ENCODE peak calls at places on chromosome 15, in seven cellular contexts. One of them, this sample, is unnamed.

GRCh38 chr15:54149115-54149531 is 170.9 kb downstream of the UNC13C start:
- DNase-seq in GM12891: no peak
- DNase-seq in activated CD4-positive, alpha-beta T cell treated with anti-CD3 and anti-CD28 coated beads, Interleukin-2, amount 10 ng/mL, durations not matched to agents 7 days and 5 days: no peak
- DNase-seq in HFF-Myc: no peak
- DNase-seq in sciatic nerve: no peak
- DNase-seq in NCI-H1694: no peak
- DNase-seq in hippocampal formation: no peak
- DNase-seq in this sample: no peak

GRCh38 chr15:65558336-65558735 is 28.1 kb downstream of the HACD3 start:
- DNase-seq in HFF-Myc: peak
- DNase-seq in activated CD4-positive, alpha-beta T cell treated with anti-CD3 and anti-CD28 coated beads, Interleukin-2, amount 10 ng/mL, durations not matched to agents 7 days and 5 days: no peak
- DNase-seq in sciatic nerve: no peak
- DNase-seq in GM12891: no peak
- DNase-seq in hippocampal formation: no peak
- DNase-seq in NCI-H1694: no peak
- DNase-seq in this sample: no peak

GRCh38 chr15:69475769-69476358 is 23.2 kb downstream of the RPLP1 start:
- DNase-seq in NCI-H1694: peak
- DNase-seq in activated CD4-positive, alpha-beta T cell treated with anti-CD3 and anti-CD28 coated beads, Interleukin-2, amount 10 ng/mL, durations not matched to agents 7 days and 5 days: peak
- DNase-seq in hippocampal formation: peak
- DNase-seq in sciatic nerve: peak
- DNase-seq in HFF-Myc: no peak
- DNase-seq in GM12891: peak
- DNase-seq in this sample: peak

GRCh38 chr15:79090487-79091203 is at the start of gene RASGRF1:
- DNase-seq in sciatic nerve: no peak
- DNase-seq in GM12891: no peak
- DNase-seq in HFF-Myc: no peak
- DNase-seq in NCI-H1694: no peak
- DNase-seq in hippocampal formation: peak
- DNase-seq in activated CD4-positive, alpha-beta T cell treated with anti-CD3 and anti-CD28 coated beads, Interleukin-2, amount 10 ng/mL, durations not matched to agents 7 days and 5 days: no peak
- DNase-seq in this sample: peak

GRCh38 chr15:79863886-79864285 is 32.9 kb downstream of the MTHFS start:
- DNase-seq in sciatic nerve: no peak
- DNase-seq in GM12891: no peak
- DNase-seq in hippocampal formation: no peak
- DNase-seq in NCI-H1694: no peak
- DNase-seq in HFF-Myc: no peak
- DNase-seq in activated CD4-positive, alpha-beta T cell treated with anti-CD3 and anti-CD28 coated beads, Interleukin-2, amount 10 ng/mL, durations not matched to agents 7 days and 5 days: no peak
- DNase-seq in this sample: peak

GRCh38 chr15:100759116-100759515 is 120.5 kb upstream of the ALDH1A3 start:
- DNase-seq in NCI-H1694: no peak
- DNase-seq in GM12891: no peak
- DNase-seq in HFF-Myc: peak
- DNase-seq in activated CD4-positive, alpha-beta T cell treated with anti-CD3 and anti-CD28 coated beads, Interleukin-2, amount 10 ng/mL, durations not matched to agents 7 days and 5 days: no peak
- DNase-seq in sciatic nerve: no peak
- DNase-seq in hippocampal formation: no peak
- DNase-seq in this sample: no peak

GRCh38 chr15:79091204-79091867 is 756 bp upstream of the RASGRF1 start:
- DNase-seq in GM12891: peak
- DNase-seq in HFF-Myc: no peak
- DNase-seq in sciatic nerve: no peak
- DNase-seq in activated CD4-positive, alpha-beta T cell treated with anti-CD3 and anti-CD28 coated beads, Interleukin-2, amount 10 ng/mL, durations not matched to agents 7 days and 5 days: no peak
- DNase-seq in NCI-H1694: peak
- DNase-seq in hippocampal formation: peak
- DNase-seq in this sample: peak

GRCh38 chr15:74723754-74724334 is 1.5 kb downstream of the CYP1A1 start:
- DNase-seq in sciatic nerve: no peak
- DNase-seq in HFF-Myc: no peak
- DNase-seq in GM12891: peak
- DNase-seq in activated CD4-positive, alpha-beta T cell treated with anti-CD3 and anti-CD28 coated beads, Interleukin-2, amount 10 ng/mL, durations not matched to agents 7 days and 5 days: no peak
- DNase-seq in hippocampal formation: peak
- DNase-seq in NCI-H1694: peak
- DNase-seq in this sample: peak

GRCh38 chr15:69703495-69704187 is 251.0 kb downstream of the RPLP1 start:
- DNase-seq in activated CD4-positive, alpha-beta T cell treated with anti-CD3 and anti-CD28 coated beads, Interleukin-2, amount 10 ng/mL, durations not matched to agents 7 days and 5 days: no peak
- DNase-seq in GM12891: no peak
- DNase-seq in NCI-H1694: no peak
- DNase-seq in hippocampal formation: no peak
- DNase-seq in sciatic nerve: no peak
- DNase-seq in HFF-Myc: no peak
- DNase-seq in this sample: peak

GRCh38 chr15:34084086-34084485 is 17.6 kb downstream of the EMC7 start:
- DNase-seq in NCI-H1694: no peak
- DNase-seq in GM12891: no peak
- DNase-seq in sciatic nerve: no peak
- DNase-seq in HFF-Myc: peak
- DNase-seq in hippocampal formation: no peak
- DNase-seq in activated CD4-positive, alpha-beta T cell treated with anti-CD3 and anti-CD28 coated beads, Interleukin-2, amount 10 ng/mL, durations not matched to agents 7 days and 5 days: no peak
- DNase-seq in this sample: no peak

GRCh38 chr15:81747026-81747425 is 298.8 kb downstream of the MEX3B start:
- DNase-seq in sciatic nerve: no peak
- DNase-seq in hippocampal formation: no peak
- DNase-seq in HFF-Myc: no peak
- DNase-seq in GM12891: no peak
- DNase-seq in activated CD4-positive, alpha-beta T cell treated with anti-CD3 and anti-CD28 coated beads, Interleukin-2, amount 10 ng/mL, durations not matched to agents 7 days and 5 days: no peak
- DNase-seq in NCI-H1694: no peak
- DNase-seq in this sample: peak

GRCh38 chr15:90071220-90071807 is 31.0 kb downstream of the IDH2 start:
- DNase-seq in activated CD4-positive, alpha-beta T cell treated with anti-CD3 and anti-CD28 coated beads, Interleukin-2, amount 10 ng/mL, durations not matched to agents 7 days and 5 days: peak
- DNase-seq in GM12891: peak
- DNase-seq in hippocampal formation: peak
- DNase-seq in sciatic nerve: peak
- DNase-seq in NCI-H1694: peak
- DNase-seq in HFF-Myc: peak
- DNase-seq in this sample: peak

GRCh38 chr15:49988766-49989165 is 130.3 kb downstream of the ATP8B4 start:
- DNase-seq in HFF-Myc: no peak
- DNase-seq in NCI-H1694: no peak
- DNase-seq in GM12891: no peak
- DNase-seq in sciatic nerve: no peak
- DNase-seq in hippocampal formation: no peak
- DNase-seq in activated CD4-positive, alpha-beta T cell treated with anti-CD3 and anti-CD28 coated beads, Interleukin-2, amount 10 ng/mL, durations not matched to agents 7 days and 5 days: no peak
- DNase-seq in this sample: no peak

GRCh38 chr15:85825719-85826118 is 31.0 kb upstream of the KLHL25 start:
- DNase-seq in hippocampal formation: no peak
- DNase-seq in activated CD4-positive, alpha-beta T cell treated with anti-CD3 and anti-CD28 coated beads, Interleukin-2, amount 10 ng/mL, durations not matched to agents 7 days and 5 days: no peak
- DNase-seq in HFF-Myc: no peak
- DNase-seq in NCI-H1694: peak
- DNase-seq in sciatic nerve: no peak
- DNase-seq in GM12891: no peak
- DNase-seq in this sample: peak

GRCh38 chr15:73355866-73356265 is 12.9 kb downstream of the HCN4 start:
- DNase-seq in activated CD4-positive, alpha-beta T cell treated with anti-CD3 and anti-CD28 coated beads, Interleukin-2, amount 10 ng/mL, durations not matched to agents 7 days and 5 days: no peak
- DNase-seq in NCI-H1694: no peak
- DNase-seq in sciatic nerve: no peak
- DNase-seq in GM12891: no peak
- DNase-seq in HFF-Myc: no peak
- DNase-seq in hippocampal formation: no peak
- DNase-seq in this sample: no peak

GRCh38 chr15:57551717-57552677 is 39.7 kb upstream of the MYZAP start:
- DNase-seq in NCI-H1694: no peak
- DNase-seq in HFF-Myc: peak
- DNase-seq in activated CD4-positive, alpha-beta T cell treated with anti-CD3 and anti-CD28 coated beads, Interleukin-2, amount 10 ng/mL, durations not matched to agents 7 days and 5 days: no peak
- DNase-seq in GM12891: no peak
- DNase-seq in hippocampal formation: no peak
- DNase-seq in sciatic nerve: peak
- DNase-seq in this sample: peak

GRCh38 chr15:58346361-58346760 is 85.4 kb upstream of the LIPC start:
- DNase-seq in NCI-H1694: no peak
- DNase-seq in activated CD4-positive, alpha-beta T cell treated with anti-CD3 and anti-CD28 coated beads, Interleukin-2, amount 10 ng/mL, durations not matched to agents 7 days and 5 days: no peak
- DNase-seq in GM12891: no peak
- DNase-seq in sciatic nerve: no peak
- DNase-seq in HFF-Myc: no peak
- DNase-seq in hippocampal formation: no peak
- DNase-seq in this sample: no peak

GRCh38 chr15:68802373-68802772 is 18.3 kb downstream of the ANP32A start:
- DNase-seq in GM12891: no peak
- DNase-seq in HFF-Myc: no peak
- DNase-seq in hippocampal formation: no peak
- DNase-seq in sciatic nerve: no peak
- DNase-seq in activated CD4-positive, alpha-beta T cell treated with anti-CD3 and anti-CD28 coated beads, Interleukin-2, amount 10 ng/mL, durations not matched to agents 7 days and 5 days: no peak
- DNase-seq in NCI-H1694: no peak
- DNase-seq in this sample: no peak

GRCh38 chr15:100218411-100218810 is 123.4 kb downstream of the ADAMTS17 start:
- DNase-seq in sciatic nerve: no peak
- DNase-seq in activated CD4-positive, alpha-beta T cell treated with anti-CD3 and anti-CD28 coated beads, Interleukin-2, amount 10 ng/mL, durations not matched to agents 7 days and 5 days: no peak
- DNase-seq in GM12891: no peak
- DNase-seq in hippocampal formation: no peak
- DNase-seq in NCI-H1694: no peak
- DNase-seq in HFF-Myc: no peak
- DNase-seq in this sample: no peak

GRCh38 chr15:88747626-88748025 is 55.6 kb upstream of the ACAN start:
- DNase-seq in sciatic nerve: no peak
- DNase-seq in activated CD4-positive, alpha-beta T cell treated with anti-CD3 and anti-CD28 coated beads, Interleukin-2, amount 10 ng/mL, durations not matched to agents 7 days and 5 days: no peak
- DNase-seq in hippocampal formation: no peak
- DNase-seq in GM12891: no peak
- DNase-seq in HFF-Myc: no peak
- DNase-seq in NCI-H1694: no peak
- DNase-seq in this sample: no peak

GRCh38 chr15:67080900-67081431 is 15.6 kb downstream of the SMAD3 start:
- DNase-seq in GM12891: peak
- DNase-seq in NCI-H1694: no peak
- DNase-seq in sciatic nerve: no peak
- DNase-seq in hippocampal formation: peak
- DNase-seq in activated CD4-positive, alpha-beta T cell treated with anti-CD3 and anti-CD28 coated beads, Interleukin-2, amount 10 ng/mL, durations not matched to agents 7 days and 5 days: peak
- DNase-seq in HFF-Myc: no peak
- DNase-seq in this sample: no peak

GRCh38 chr15:90561344-90562244 is 31.9 kb downstream of the CRTC3 start:
- DNase-seq in hippocampal formation: no peak
- DNase-seq in sciatic nerve: no peak
- DNase-seq in activated CD4-positive, alpha-beta T cell treated with anti-CD3 and anti-CD28 coated beads, Interleukin-2, amount 10 ng/mL, durations not matched to agents 7 days and 5 days: peak
- DNase-seq in NCI-H1694: no peak
- DNase-seq in GM12891: no peak
- DNase-seq in HFF-Myc: no peak
- DNase-seq in this sample: no peak

GRCh38 chr15:77632760-77633133 is at the start of gene LINGO1:
- DNase-seq in GM12891: no peak
- DNase-seq in NCI-H1694: no peak
- DNase-seq in hippocampal formation: peak
- DNase-seq in sciatic nerve: no peak
- DNase-seq in HFF-Myc: no peak
- DNase-seq in activated CD4-positive, alpha-beta T cell treated with anti-CD3 and anti-CD28 coated beads, Interleukin-2, amount 10 ng/mL, durations not matched to agents 7 days and 5 days: no peak
- DNase-seq in this sample: peak

GRCh38 chr15:57422113-57422754 is 45.9 kb downstream of the CGNL1 start:
- DNase-seq in activated CD4-positive, alpha-beta T cell treated with anti-CD3 and anti-CD28 coated beads, Interleukin-2, amount 10 ng/mL, durations not matched to agents 7 days and 5 days: no peak
- DNase-seq in sciatic nerve: no peak
- DNase-seq in NCI-H1694: no peak
- DNase-seq in GM12891: no peak
- DNase-seq in HFF-Myc: no peak
- DNase-seq in hippocampal formation: no peak
- DNase-seq in this sample: no peak

GRCh38 chr15:20310603-20311002 is 231.0 kb downstream of the GOLGA6L6 start:
- DNase-seq in activated CD4-positive, alpha-beta T cell treated with anti-CD3 and anti-CD28 coated beads, Interleukin-2, amount 10 ng/mL, durations not matched to agents 7 days and 5 days: no peak
- DNase-seq in GM12891: no peak
- DNase-seq in sciatic nerve: no peak
- DNase-seq in NCI-H1694: no peak
- DNase-seq in hippocampal formation: no peak
- DNase-seq in HFF-Myc: no peak
- DNase-seq in this sample: no peak

GRCh38 chr15:37888356-37888755 is 46.1 kb upstream of the TMCO5A start:
- DNase-seq in NCI-H1694: no peak
- DNase-seq in sciatic nerve: no peak
- DNase-seq in hippocampal formation: no peak
- DNase-seq in GM12891: no peak
- DNase-seq in activated CD4-positive, alpha-beta T cell treated with anti-CD3 and anti-CD28 coated beads, Interleukin-2, amount 10 ng/mL, durations not matched to agents 7 days and 5 days: no peak
- DNase-seq in HFF-Myc: no peak
- DNase-seq in this sample: no peak

GRCh38 chr15:50880651-50881114 is 27.8 kb upstream of the AP4E1 start:
- DNase-seq in HFF-Myc: no peak
- DNase-seq in NCI-H1694: no peak
- DNase-seq in hippocampal formation: no peak
- DNase-seq in GM12891: no peak
- DNase-seq in activated CD4-positive, alpha-beta T cell treated with anti-CD3 and anti-CD28 coated beads, Interleukin-2, amount 10 ng/mL, durations not matched to agents 7 days and 5 days: peak
- DNase-seq in sciatic nerve: no peak
- DNase-seq in this sample: no peak

GRCh38 chr15:39411102-39411989 is 169.5 kb upstream of the THBS1 start:
- DNase-seq in GM12891: peak
- DNase-seq in HFF-Myc: no peak
- DNase-seq in NCI-H1694: no peak
- DNase-seq in activated CD4-positive, alpha-beta T cell treated with anti-CD3 and anti-CD28 coated beads, Interleukin-2, amount 10 ng/mL, durations not matched to agents 7 days and 5 days: no peak
- DNase-seq in sciatic nerve: no peak
- DNase-seq in hippocampal formation: no peak
- DNase-seq in this sample: no peak

GRCh38 chr15:96067677-96068076 is 262.8 kb upstream of the NR2F2 start:
- DNase-seq in sciatic nerve: no peak
- DNase-seq in GM12891: no peak
- DNase-seq in HFF-Myc: no peak
- DNase-seq in hippocampal formation: no peak
- DNase-seq in NCI-H1694: no peak
- DNase-seq in activated CD4-positive, alpha-beta T cell treated with anti-CD3 and anti-CD28 coated beads, Interleukin-2, amount 10 ng/mL, durations not matched to agents 7 days and 5 days: no peak
- DNase-seq in this sample: no peak

GRCh38 chr15:35958936-35959335 is 413.0 kb upstream of the DPH6 start:
- DNase-seq in sciatic nerve: no peak
- DNase-seq in hippocampal formation: no peak
- DNase-seq in NCI-H1694: no peak
- DNase-seq in GM12891: no peak
- DNase-seq in HFF-Myc: no peak
- DNase-seq in activated CD4-positive, alpha-beta T cell treated with anti-CD3 and anti-CD28 coated beads, Interleukin-2, amount 10 ng/mL, durations not matched to agents 7 days and 5 days: no peak
- DNase-seq in this sample: no peak

GRCh38 chr15:63544253-63545026 is 40.0 kb downstream of the USP3 start:
- DNase-seq in GM12891: no peak
- DNase-seq in sciatic nerve: no peak
- DNase-seq in hippocampal formation: no peak
- DNase-seq in NCI-H1694: no peak
- DNase-seq in activated CD4-positive, alpha-beta T cell treated with anti-CD3 and anti-CD28 coated beads, Interleukin-2, amount 10 ng/mL, durations not matched to agents 7 days and 5 days: no peak
- DNase-seq in HFF-Myc: no peak
- DNase-seq in this sample: no peak

GRCh38 chr15:75067123-75067854 is 43.9 kb downstream of the PPCDC start:
- DNase-seq in sciatic nerve: no peak
- DNase-seq in activated CD4-positive, alpha-beta T cell treated with anti-CD3 and anti-CD28 coated beads, Interleukin-2, amount 10 ng/mL, durations not matched to agents 7 days and 5 days: peak
- DNase-seq in GM12891: no peak
- DNase-seq in NCI-H1694: no peak
- DNase-seq in HFF-Myc: no peak
- DNase-seq in hippocampal formation: no peak
- DNase-seq in this sample: no peak

GRCh38 chr15:65743637-65744252 is 48.3 kb downstream of the DENND4A start:
- DNase-seq in GM12891: no peak
- DNase-seq in sciatic nerve: no peak
- DNase-seq in HFF-Myc: no peak
- DNase-seq in NCI-H1694: no peak
- DNase-seq in activated CD4-positive, alpha-beta T cell treated with anti-CD3 and anti-CD28 coated beads, Interleukin-2, amount 10 ng/mL, durations not matched to agents 7 days and 5 days: no peak
- DNase-seq in hippocampal formation: no peak
- DNase-seq in this sample: no peak

GRCh38 chr15:40928975-40929729 is at the start of gene DLL4:
- DNase-seq in NCI-H1694: no peak
- DNase-seq in HFF-Myc: no peak
- DNase-seq in GM12891: no peak
- DNase-seq in hippocampal formation: no peak
- DNase-seq in sciatic nerve: no peak
- DNase-seq in activated CD4-positive, alpha-beta T cell treated with anti-CD3 and anti-CD28 coated beads, Interleukin-2, amount 10 ng/mL, durations not matched to agents 7 days and 5 days: peak
- DNase-seq in this sample: peak

GRCh38 chr15:45549831-45550230 is 27.3 kb upstream of the SLC30A4 start:
- DNase-seq in hippocampal formation: no peak
- DNase-seq in GM12891: no peak
- DNase-seq in activated CD4-positive, alpha-beta T cell treated with anti-CD3 and anti-CD28 coated beads, Interleukin-2, amount 10 ng/mL, durations not matched to agents 7 days and 5 days: no peak
- DNase-seq in NCI-H1694: no peak
- DNase-seq in sciatic nerve: no peak
- DNase-seq in HFF-Myc: peak
- DNase-seq in this sample: no peak